ENCODE peak calls at places on chromosomes 4 and X, in seven cellular contexts. E, P, J, U, K, M and V are unnamed samples.

GRCh38 chrX:45518552-45518951 is 317.9 kb upstream of the DIPK2B start:
- DNase-seq in K (no peak), P (no peak), U (no peak), J (no peak), M (no peak), E (no peak), V (no peak)

GRCh38 chrX:24601858-24602257 is 45.3 kb downstream of the PCYT1B start:
- DNase-seq in U (no peak), K (no peak), P (no peak), M (no peak), J (no peak), E (no peak), V (no peak)

GRCh38 chr4:118968006-118968405 is 79.4 kb downstream of the SYNPO2 start:
- DNase-seq in J (no peak), K (peak; percentile 67), P (no peak), M (peak; percentile 54), U (no peak), E (peak; percentile 29), V (peak; percentile 30)

GRCh38 chr4:13493793-13494192 is 9.7 kb upstream of the RAB28 start:
- DNase-seq in M (no peak), K (no peak), U (no peak), P (no peak), J (no peak), E (no peak), V (no peak)

GRCh38 chr4:168612435-168613139 is 115.7 kb downstream of the PALLD start:
- DNase-seq in M (no peak), U (no peak), J (no peak), K (no peak), P (no peak), E (no peak), V (no peak)

GRCh38 chrX:9197231-9197630 is 163.3 kb upstream of the FAM9B start:
- DNase-seq in U (no peak), P (no peak), E (no peak), J (no peak), K (no peak), M (no peak), V (no peak)

GRCh38 chr4:165402375-165402774 is 23.6 kb downstream of the CPE start:
- DNase-seq in M (no peak), U (peak; percentile 17), E (no peak), J (no peak), P (no peak), K (no peak), V (no peak)

GRCh38 chr4:173753408-173753807 is 223.4 kb upstream of the HAND2 start:
- DNase-seq in E (no peak), M (no peak), U (no peak), P (no peak), J (no peak), K (no peak), V (no peak)

GRCh38 chr4:72006576-72006975 is 25.2 kb upstream of the NPFFR2 start:
- DNase-seq in U (no peak), K (no peak), M (no peak), J (no peak), P (no peak), E (no peak), V (no peak)

GRCh38 chr4:150518559-150518958 is 63.4 kb upstream of the MAB21L2 start:
- DNase-seq in U (no peak), E (no peak), K (no peak), P (no peak), J (no peak), M (no peak), V (no peak)

GRCh38 chr4:90990298-90990697 is 863.1 kb downstream of the CCSER1 start:
- DNase-seq in M (no peak), U (no peak), J (no peak), K (no peak), P (no peak), E (no peak), V (no peak)

GRCh38 chr4:160364217-160364616 is 1261.3 kb downstream of the RAPGEF2 start:
- DNase-seq in U (no peak), P (no peak), K (no peak), J (no peak), E (no peak), M (no peak), V (no peak)

GRCh38 chr4:90474484-90474883 is 347.3 kb downstream of the CCSER1 start:
- DNase-seq in U (no peak), K (no peak), E (no peak), M (no peak), P (no peak), J (no peak), V (no peak)

GRCh38 chr4:55121246-55121645 is 4.1 kb downstream of the KDR start:
- DNase-seq in E (no peak), M (no peak), U (no peak), P (no peak), K (no peak), J (no peak), V (no peak)

GRCh38 chr4:17636341-17636695 is 21.9 kb downstream of the MED28 start:
- DNase-seq in E (no peak), U (no peak), P (no peak), J (no peak), K (no peak), M (no peak), V (no peak)

GRCh38 chr4:24063771-24064170 is 173.9 kb upstream of the PPARGC1A start:
- DNase-seq in J (no peak), M (no peak), U (no peak), P (peak; percentile 11), E (no peak), K (no peak), V (no peak)

GRCh38 chrX:23578079-23578478 is 89.2 kb upstream of the PRDX4 start:
- DNase-seq in U (no peak), J (no peak), M (no peak), E (no peak), P (no peak), K (no peak), V (no peak)

GRCh38 chrX:105051364-105051763 is 169.1 kb downstream of the TEX13A start:
- DNase-seq in M (no peak), E (no peak), K (no peak), P (no peak), J (no peak), U (no peak), V (no peak)

GRCh38 chr4:14130551-14130950 is 503.0 kb upstream of the BOD1L1 start:
- DNase-seq in E (no peak), U (no peak), P (no peak), M (no peak), J (no peak), K (no peak), V (no peak)

GRCh38 chr4:53635697-53636483 is 44.6 kb upstream of the LNX1 start:
- DNase-seq in M (no peak), P (no peak), U (no peak), E (no peak), J (no peak), K (no peak), V (no peak)

GRCh38 chrX:101206471-101206870 is 13.1 kb upstream of the DRP2 start:
- DNase-seq in M (no peak), J (peak; percentile 16), E (no peak), U (peak; percentile 19), P (peak; percentile 58), K (no peak), V (no peak)

GRCh38 chrX:12701625-12702024 is 89.6 kb upstream of the PRPS2 start:
- DNase-seq in K (peak; percentile 12), E (peak; percentile 10), U (peak; percentile 60), M (peak; percentile 9), P (peak; percentile 50), J (peak; percentile 37), V (peak; percentile 15)

GRCh38 chr4:104211657-104212056 is 283.0 kb downstream of the CXXC4 start:
- DNase-seq in K (no peak), E (no peak), U (no peak), P (no peak), J (no peak), M (no peak), V (no peak)

GRCh38 chr4:152180369-152180768 is 355.5 kb downstream of the FBXW7 start:
- DNase-seq in U (no peak), P (no peak), E (no peak), J (no peak), M (no peak), K (no peak), V (no peak)

GRCh38 chr4:126318376-126318775 is 1003.6 kb downstream of the FAT4 start:
- DNase-seq in U (no peak), E (no peak), K (no peak), M (no peak), P (no peak), J (no peak), V (no peak)

GRCh38 chr4:30056016-30056415 is 664.2 kb upstream of the PCDH7 start:
- DNase-seq in M (no peak), E (no peak), J (no peak), U (no peak), K (no peak), P (no peak), V (no peak)
- TF ChIP-seq TAF1 in M (no peak), E (no peak), J (no peak), U (no peak), K (no peak), P (no peak), V (no peak)

DNA sequence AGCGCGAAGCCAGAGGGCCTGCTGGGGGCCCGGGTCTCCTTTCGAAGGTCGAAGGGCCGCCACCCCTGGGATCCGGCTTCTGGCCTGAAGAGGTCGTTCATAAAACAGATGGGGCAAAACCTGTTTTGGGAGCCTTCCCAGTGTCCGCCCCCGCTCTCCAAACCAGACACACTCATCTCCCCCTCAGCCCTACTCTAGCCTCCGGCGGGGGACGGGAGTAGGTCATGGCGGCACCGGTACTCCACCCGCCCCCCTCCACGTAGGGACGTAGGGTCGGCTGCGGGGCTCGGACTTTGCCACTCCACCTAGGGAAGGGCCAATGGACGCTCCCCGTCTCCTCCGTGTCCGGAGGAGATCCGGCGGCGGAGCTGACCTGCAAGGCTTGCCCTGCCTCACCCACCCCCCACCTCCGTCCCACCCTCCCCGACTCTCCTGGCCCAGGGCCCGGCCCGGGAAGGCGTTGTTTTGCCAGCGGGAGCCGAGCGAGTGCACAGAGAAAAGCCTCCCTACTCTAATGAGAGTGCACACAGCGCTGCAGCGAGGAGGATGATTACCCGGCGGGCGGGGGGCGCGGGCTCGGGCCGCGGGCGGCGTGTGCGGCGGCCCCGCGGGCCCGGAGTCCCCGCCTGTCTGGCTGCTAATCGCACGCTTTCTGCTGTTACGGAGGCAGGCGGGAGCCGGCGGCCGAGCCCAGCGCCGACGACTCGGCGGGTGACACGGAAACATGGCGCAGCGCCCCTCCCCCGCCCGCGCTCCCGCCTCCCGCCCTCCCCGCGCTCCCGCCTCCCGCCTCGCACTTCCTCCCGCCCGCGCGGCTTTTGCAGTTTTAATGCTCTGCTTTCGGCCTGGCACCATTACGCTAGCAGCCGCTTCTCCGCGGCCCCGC is 8.3 kb upstream of the BCOR start:
- DNase-seq in U (peak; percentile 51), J (no peak), P (peak; percentile 76), E (peak; percentile 47), M (no peak), K (no peak), V (no peak)
- TF ChIP-seq TAF1 in U (peak; percentile 43), J (no peak), P (no peak), E (no peak), M (peak; percentile 22), K (peak; percentile 40), V (no peak)

GRCh38 chr4:16031554-16032381 is 52.1 kb downstream of the PROM1 start:
- DNase-seq in E (no peak), K (no peak), U (no peak), P (no peak), J (no peak), M (no peak), V (no peak)
- TF ChIP-seq TAF1 in E (no peak), K (no peak), U (no peak), P (no peak), J (no peak), M (no peak), V (no peak)

GRCh38 chrX:121851033-121851432 is 803.6 kb downstream of the GLUD2 start:
- DNase-seq in K (no peak), U (no peak), M (no peak), E (no peak), P (no peak), J (no peak), V (no peak)
- TF ChIP-seq TAF1 in K (no peak), U (no peak), M (no peak), E (no peak), P (no peak), J (no peak), V (no peak)